ENCODE peak calls at places on chromosome 16, in four cellular contexts. M, R, N and Y are unnamed samples.

GRCh38 chr16:35170610-35171009 is 1711.2 kb downstream of the TP53TG3F start:
- DNase-seq in M (no peak), R (no peak), N (no peak), Y (no peak)

GRCh38 chr16:73025506-73026131 is 22.3 kb downstream of the ZFHX3 start:
- DNase-seq in M (no peak), R (no peak), N (no peak), Y (no peak)

GRCh38 chr16:69833357-69833781 is 71.2 kb downstream of the WWP2 start:
- DNase-seq in M (no peak), R (no peak), N (no peak), Y (no peak)

GRCh38 chr16:85612801-85613608 is at the start of gene GSE1:
- DNase-seq in M (peak), R (peak), N (peak), Y (peak)

GRCh38 chr16:68412061-68412460 is 36.2 kb downstream of the SMPD3 start:
- DNase-seq in M (no peak), R (no peak), N (no peak), Y (no peak)

GRCh38 chr16:31107465-31107867 is 720 bp upstream of the BCKDK start:
- DNase-seq in M (no peak), R (no peak), N (no peak), Y (no peak)

GRCh38 chr16:22359679-22360078 is 14.7 kb downstream of the CDR2 start:
- DNase-seq in M (no peak), R (no peak), N (no peak), Y (no peak)

GRCh38 chr16:1541293-1542165 is 8.1 kb downstream of the TMEM204 start:
- DNase-seq in M (no peak), R (no peak), N (no peak), Y (no peak)

GRCh38 chr16:66127459-66128362 is 238.8 kb upstream of the CDH5 start:
- DNase-seq in M (no peak), R (no peak), N (no peak), Y (no peak)

GRCh38 chr16:86395477-86395876 is 114.8 kb upstream of the FOXF1 start:
- DNase-seq in M (no peak), R (no peak), N (no peak), Y (no peak)

GRCh38 chr16:30875881-30876791 is 17.7 kb downstream of the BCL7C start:
- DNase-seq in M (no peak), R (no peak), N (peak), Y (no peak)

GRCh38 chr16:674968-675883 is at the start of gene RHBDL1:
- DNase-seq in M (no peak), R (no peak), N (no peak), Y (no peak)

GRCh38 chr16:30896890-30897730 is 696 bp downstream of the CTF1 start:
- DNase-seq in M (peak), R (peak), N (peak), Y (peak)

GRCh38 chr16:89909777-89910716 is 8.6 kb upstream of the MC1R start:
- DNase-seq in M (peak), R (peak), N (peak), Y (peak)

GRCh38 chr16:67028555-67029248 is at the start of gene CBFB:
- DNase-seq in M (peak), R (peak), N (peak), Y (peak)